ENCODE peak calls at places on chromosomes 6 and 20, in ten cellular contexts. Q, D, V, W, H, S, Z, L, F and K are unnamed samples.

GRCh38 chr20:2798095-2798805 is 2.2 kb downstream of the CPXM1 start:
- DNase-seq in Q (no peak), D (no peak), V (no peak), W (no peak), H (no peak), S (no peak), Z (no peak), L (no peak), F (no peak), K (no peak)

GRCh38 chr20:48283470-48284110 is 498.3 kb upstream of the SULF2 start:
- DNase-seq in Q (peak; percentile 60), D (peak; percentile 65), V (no peak), W (peak; percentile 69), H (no peak), S (no peak), Z (peak; percentile 36), L (no peak), F (peak; percentile 91), K (peak; percentile 93)

GRCh38 chr6:8436956-8437355 is 1.6 kb upstream of the SLC35B3 start:
- DNase-seq in Q (no peak), D (no peak), V (no peak), W (no peak), H (no peak), S (peak; percentile 16), Z (no peak), L (no peak), F (no peak), K (no peak)

GRCh38 chr6:19478992-19479391 is 358.2 kb upstream of the ID4 start:
- DNase-seq in Q (peak; percentile 74), D (no peak), V (no peak), W (peak; percentile 34), H (no peak), S (no peak), Z (no peak), L (no peak), F (no peak), K (peak; percentile 45)

GRCh38 chr6:3526962-3527796 is 70.3 kb upstream of the SLC22A23 start:
- DNase-seq in Q (no peak), D (no peak), V (no peak), W (peak; percentile 50), H (no peak), S (no peak), Z (no peak), L (no peak), F (no peak), K (no peak)

GRCh38 chr6:170221753-170222400 is 69.0 kb downstream of the DLL1 start:
- DNase-seq in Q (no peak), D (no peak), V (peak; percentile 16), W (no peak), H (no peak), S (peak; percentile 71), Z (no peak), L (no peak), F (no peak), K (no peak)

GRCh38 chr6:123962508-123962907 is 158.8 kb downstream of the NKAIN2 start:
- DNase-seq in Q (no peak), D (no peak), V (no peak), W (no peak), H (no peak), S (no peak), Z (no peak), L (no peak), F (peak; percentile 91), K (no peak)

GRCh38 chr6:141260627-141261015 is 872.1 kb upstream of the GJE1 start:
- DNase-seq in Q (no peak), D (peak; percentile 13), V (no peak), W (no peak), H (peak; percentile 44), S (no peak), Z (no peak), L (no peak), F (no peak), K (no peak)

GRCh38 chr6:148905901-148906300 is 159.1 kb downstream of the UST start:
- DNase-seq in Q (no peak), D (no peak), V (no peak), W (no peak), H (no peak), S (no peak), Z (no peak), L (no peak), F (no peak), K (no peak)

GRCh38 chr20:20321134-20321533 is 46.8 kb upstream of the INSM1 start:
- DNase-seq in Q (no peak), D (no peak), V (no peak), W (no peak), H (no peak), S (peak; percentile 18), Z (no peak), L (no peak), F (no peak), K (no peak)

GRCh38 chr6:44564906-44565524 is 177.5 kb downstream of the CDC5L start:
- DNase-seq in Q (no peak), D (no peak), V (no peak), W (no peak), H (no peak), S (no peak), Z (peak; percentile 98), L (no peak), F (no peak), K (no peak)

GRCh38 chr6:15461127-15461944 is 201.5 kb downstream of the DTNBP1 start:
- DNase-seq in Q (no peak), D (no peak), V (no peak), W (no peak), H (no peak), S (peak; percentile 38), Z (no peak), L (no peak), F (no peak), K (no peak)

GRCh38 chr6:30618270-30618787 is 689 bp downstream of the MRPS18B start:
- DNase-seq in Q (no peak), D (no peak), V (no peak), W (peak; percentile 48), H (no peak), S (peak; percentile 33), Z (peak; percentile 24), L (no peak), F (no peak), K (no peak)

GRCh38 chr20:50092436-50092835 is 20.5 kb downstream of the UBE2V1 start:
- DNase-seq in Q (no peak), D (no peak), V (no peak), W (peak; percentile 54), H (no peak), S (no peak), Z (no peak), L (no peak), F (no peak), K (no peak)

GRCh38 chr6:87093651-87094050 is 1.3 kb downstream of the CGA start:
- DNase-seq in Q (no peak), D (no peak), V (no peak), W (peak; percentile 8), H (no peak), S (no peak), Z (no peak), L (no peak), F (no peak), K (peak; percentile 17)

GRCh38 chr6:158803733-158804143 is 15.4 kb downstream of the EZR start:
- DNase-seq in Q (peak; percentile 26), D (no peak), V (peak; percentile 80), W (peak; percentile 54), H (no peak), S (peak; percentile 82), Z (peak; percentile 28), L (peak; percentile 34), F (no peak), K (no peak)

GRCh38 chr6:628772-629171 is 28.1 kb downstream of the HUS1B start:
- DNase-seq in Q (no peak), D (no peak), V (no peak), W (no peak), H (no peak), S (no peak), Z (no peak), L (no peak), F (no peak), K (no peak)

GRCh38 chr6:102300350-102300749 is 906.8 kb downstream of the GRIK2 start:
- DNase-seq in Q (no peak), D (no peak), V (no peak), W (no peak), H (no peak), S (no peak), Z (no peak), L (no peak), F (no peak), K (peak; percentile 2)